ENCODE peak calls at places on chromosomes 2 and 18, in six cellular contexts. A, C, R, L, K and S are unnamed samples.

GRCh38 chr2:165067958-165068612 is 112.8 kb upstream of the SLC38A11 start:
- DNase-seq in L (peak; percentile 67), A (peak; percentile 23), K (no peak), C (peak; percentile 87), R (peak; percentile 87), S (peak; percentile 93)

GRCh38 chr2:124046332-124046731 is 21.2 kb downstream of the CNTNAP5 start:
- DNase-seq in L (no peak), K (no peak), A (no peak), R (no peak), C (no peak), S (peak; percentile 64)

GRCh38 chr2:31402388-31402787 is 12.2 kb downstream of the XDH start:
- DNase-seq in R (peak; percentile 16), A (peak; percentile 28), C (no peak), K (no peak), L (no peak), S (no peak)

GRCh38 chr18:58235001-58235436 is 191.0 kb downstream of the NEDD4L start:
- DNase-seq in C (no peak), A (no peak), R (no peak), K (peak; percentile 29), L (no peak), S (no peak)

GRCh38 chr2:109120166-109120565 is 8.8 kb upstream of the SH3RF3 start:
- DNase-seq in C (no peak), L (no peak), A (no peak), K (no peak), R (no peak), S (no peak)

GRCh38 chr2:15841776-15842554 is 98.4 kb upstream of the MYCN start:
- DNase-seq in A (no peak), C (no peak), R (no peak), K (no peak), L (no peak), S (no peak)

GRCh38 chr2:128319457-128319772 is 747 bp upstream of the HS6ST1 start:
- DNase-seq in L (no peak), K (no peak), C (no peak), A (no peak), R (no peak), S (no peak)

GRCh38 chr2:156396126-156396525 is 40.1 kb upstream of the GPD2 start:
- DNase-seq in L (no peak), K (no peak), R (no peak), C (no peak), A (no peak), S (no peak)

GRCh38 chr2:62787381-62787780 is 81.9 kb downstream of the EHBP1 start:
- DNase-seq in L (no peak), K (no peak), C (peak; percentile 9), R (peak; percentile 57), A (peak; percentile 51), S (no peak)

GRCh38 chr2:202555354-202555753 is 79.4 kb upstream of the FAM117B start:
- DNase-seq in A (no peak), L (no peak), C (no peak), K (no peak), R (no peak), S (no peak)

GRCh38 chr2:118975133-118975532 is 33.1 kb downstream of the MARCO start:
- DNase-seq in A (no peak), L (no peak), C (peak; percentile 21), K (no peak), R (no peak), S (no peak)

GRCh38 chr2:118971245-118972122 is 29.5 kb downstream of the MARCO start:
- DNase-seq in C (no peak), L (peak; percentile 39), K (peak; percentile 48), R (no peak), A (no peak), S (no peak)

GRCh38 chr2:118973542-118973951 is 31.6 kb downstream of the MARCO start:
- DNase-seq in R (no peak), A (no peak), L (peak; percentile 33), C (no peak), K (peak; percentile 58), S (no peak)

GRCh38 chr2:118970396-118971135 is 28.6 kb downstream of the MARCO start:
- DNase-seq in K (no peak), C (no peak), A (no peak), L (peak; percentile 33), R (no peak), S (no peak)

DNA sequence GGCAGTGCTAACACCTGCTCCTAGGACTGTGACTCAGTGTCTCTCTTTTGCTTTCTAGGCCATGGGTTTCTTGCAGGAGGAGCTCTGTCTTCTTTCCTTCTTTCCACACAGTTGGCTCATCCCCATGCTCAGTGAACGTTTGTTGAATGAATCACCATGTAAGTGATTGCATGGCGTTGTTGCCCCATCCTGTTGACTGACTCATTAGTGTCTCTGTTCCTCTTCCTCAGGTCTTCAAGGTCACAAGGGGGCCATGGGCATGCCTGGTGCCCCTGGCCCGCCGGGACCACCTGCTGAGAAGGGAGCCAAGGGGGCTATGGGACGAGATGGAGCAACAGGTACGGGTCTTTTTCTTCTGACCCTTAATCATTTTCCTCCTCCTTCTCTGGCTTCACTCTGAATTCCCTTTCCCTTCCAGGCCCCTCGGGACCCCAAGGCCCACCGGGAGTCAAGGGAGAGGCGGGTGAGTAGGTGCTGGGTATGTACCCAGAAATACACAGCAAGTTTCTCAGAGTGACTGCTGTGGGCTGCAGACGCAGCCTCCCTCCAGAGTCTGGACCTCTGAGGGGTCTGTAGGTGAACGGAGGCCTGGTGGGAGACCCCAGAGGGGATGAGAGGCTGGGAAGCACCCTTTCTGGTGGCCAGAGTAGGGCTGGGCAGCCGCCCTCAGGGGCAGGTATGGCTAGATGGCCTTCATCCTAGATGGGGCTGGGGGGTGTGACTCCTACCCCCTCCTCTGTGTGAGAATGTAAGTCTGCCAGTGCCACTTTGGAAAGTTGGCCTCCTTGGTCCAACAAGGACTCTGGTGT is 32.3 kb downstream of the MARCO start:
- DNase-seq in K (peak; percentile 85), R (no peak), A (peak; percentile 17), C (no peak), L (peak; percentile 31), S (no peak)
- H2AFZ ChIP-seq in K (no peak overlapping the region), R (no peak overlapping the region), A (no peak overlapping the region), C (no peak overlapping the region), L (no peak overlapping the region), S (no peak overlapping the region)

GRCh38 chr18:30763913-30764350 is 278.6 kb downstream of the DSC3 start:
- DNase-seq in L (no peak), C (peak; percentile 45), K (no peak), A (no peak), R (peak; percentile 62), S (peak; percentile 62)
- H2BK5ac ChIP-seq in L (no peak overlapping the region), C (no peak overlapping the region), K (no peak overlapping the region), A (no peak overlapping the region), R (no peak overlapping the region), S (no peak overlapping the region)

GRCh38 chr2:12931211-12931844 is 214.6 kb downstream of the TRIB2 start:
- DNase-seq in R (peak; percentile 68), C (no peak), A (peak; percentile 63), K (no peak), L (no peak), S (no peak)
- H2AFZ ChIP-seq in R (no peak overlapping the region), C (no peak overlapping the region), A (no peak overlapping the region), K (no peak overlapping the region), L (no peak overlapping the region), S (no peak overlapping the region)

GRCh38 chr2:181311841-181312240 is 145.3 kb upstream of the ITGA4 start:
- DNase-seq in A (no peak), L (no peak), R (no peak), C (no peak), K (no peak), S (no peak)
- H2BK5ac ChIP-seq in A (no peak overlapping the region), L (no peak overlapping the region), R (no peak overlapping the region), C (no peak overlapping the region), K (no peak overlapping the region), S (no peak overlapping the region)

DNA sequence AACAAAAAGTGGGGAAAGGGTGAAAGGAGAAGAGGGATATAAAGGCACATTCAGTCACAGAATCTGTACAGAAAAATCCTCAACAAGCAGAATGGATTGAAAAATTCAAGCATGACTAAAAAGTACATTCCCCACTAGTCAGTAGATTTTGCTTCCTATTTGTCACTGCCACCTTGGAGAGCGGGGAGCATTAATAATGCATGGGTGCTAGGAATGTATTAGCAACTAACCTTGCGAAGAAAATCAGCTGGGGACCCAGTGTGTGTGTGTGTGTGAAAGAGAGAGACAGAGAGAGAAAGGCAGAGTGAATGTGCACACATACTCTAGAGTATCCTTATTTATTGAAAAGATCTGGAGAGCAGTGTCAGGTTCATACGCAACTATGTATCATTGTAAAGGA is 968.7 kb upstream of the ZEB2 start:
- DNase-seq in C (no peak), K (no peak), L (no peak), A (no peak), R (no peak), S (no peak)
- H2AFZ ChIP-seq in C (no peak overlapping the region), K (no peak overlapping the region), L (no peak overlapping the region), A (no peak overlapping the region), R (no peak overlapping the region), S (no peak overlapping the region)

DNA sequence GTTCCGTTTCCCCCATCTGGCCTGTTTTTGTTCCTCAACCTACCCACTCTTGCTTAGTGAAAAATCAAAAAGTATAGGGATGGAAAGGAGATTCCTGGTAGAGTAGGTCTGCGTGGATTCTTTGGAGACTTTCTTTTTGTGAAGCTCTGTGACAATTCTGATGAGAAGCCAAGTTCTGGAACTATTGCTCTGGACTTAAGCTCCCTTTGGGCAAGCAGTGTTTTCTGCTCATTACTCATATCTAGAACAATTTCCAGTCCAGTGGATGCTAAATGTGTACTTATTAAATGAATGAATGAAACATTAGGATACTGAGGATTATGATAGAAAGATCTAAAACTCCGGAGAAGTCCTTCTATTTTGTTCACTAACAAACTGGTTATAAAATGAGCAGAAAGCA is 76.5 kb downstream of the SOCS6 start:
- DNase-seq in C (no peak), R (no peak), K (no peak), L (no peak), A (no peak), S (no peak)
- H2BK5ac ChIP-seq in C (no peak overlapping the region), R (no peak overlapping the region), K (no peak overlapping the region), L (no peak overlapping the region), A (no peak overlapping the region), S (no peak overlapping the region)

GRCh38 chr2:227163445-227163997 is 484 bp downstream of the COL4A4 start:
- DNase-seq in L (no peak), K (no peak), C (no peak), A (no peak), R (no peak), S (peak; percentile 36)
- H2AFZ ChIP-seq in L (peak overlapping the region; percentile 93), K (no peak overlapping the region), C (peak overlapping the region; percentile 85), A (peak overlapping the region; percentile 41), R (peak overlapping the region; percentile 27), S (no peak overlapping the region)

DNA sequence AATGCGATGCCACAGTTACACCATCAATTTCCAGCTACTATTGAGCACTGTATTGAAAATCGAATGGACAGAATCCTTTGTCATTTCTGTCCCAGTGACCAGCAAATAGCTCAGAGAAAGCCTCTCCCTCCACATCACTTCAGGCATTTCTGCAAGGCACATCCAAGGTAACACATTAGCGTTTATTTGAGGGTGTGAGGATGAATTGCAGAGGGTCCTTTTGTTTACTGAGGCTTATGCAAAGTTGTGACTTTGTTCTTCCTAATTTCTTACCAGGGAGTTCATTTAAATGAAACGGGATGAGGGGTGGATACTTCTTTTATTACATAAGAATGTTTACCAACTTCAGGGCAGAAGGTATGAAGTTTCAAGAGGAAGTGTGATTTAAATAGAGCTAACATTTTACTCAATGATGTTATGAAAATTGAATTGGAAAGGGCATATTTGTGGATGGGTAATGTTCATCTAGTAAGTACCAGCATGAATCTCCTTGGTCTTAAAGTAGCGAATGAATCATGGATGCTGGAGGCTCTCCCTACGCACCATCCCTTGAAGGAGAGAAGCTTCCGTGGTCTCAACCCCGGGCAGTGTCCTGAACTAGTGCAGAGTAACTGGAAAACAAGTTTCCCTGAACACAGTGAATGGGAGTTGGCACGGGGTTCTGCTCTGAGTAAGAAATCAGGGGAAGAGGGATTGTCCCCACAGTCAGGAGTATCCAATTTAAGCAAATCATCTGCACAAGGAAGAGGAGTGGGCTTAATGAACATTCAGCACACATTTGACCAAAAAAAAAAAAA is 756.6 kb downstream of the GALR1 start:
- DNase-seq in L (no peak), R (no peak), K (no peak), A (no peak), C (no peak), S (no peak)
- H2BK5ac ChIP-seq in L (peak overlapping the region; percentile 8), R (no peak overlapping the region), K (no peak overlapping the region), A (no peak overlapping the region), C (no peak overlapping the region), S (no peak overlapping the region)